ENCODE peak calls at places on chromosomes 11 and 22, in five cellular contexts. X, H, E, D and O are unnamed samples.

GRCh38 chr11:73257342-73258103 is 14.6 kb upstream of the P2RY6 start:
- DNase-seq in H (no peak), D (no peak), X (no peak), E (peak), O (peak)

GRCh38 chr11:11075515-11076171 is 217.8 kb upstream of the ZBED5 start:
- DNase-seq in H (no peak), D (no peak), X (no peak), E (no peak), O (no peak)

GRCh38 chr11:47858169-47858543 is 10.0 kb upstream of the NUP160 start:
- DNase-seq in D (no peak), X (no peak), E (no peak), H (no peak), O (no peak)

GRCh38 chr11:110907629-110908028 is 195.4 kb upstream of the ARHGAP20 start:
- DNase-seq in D (peak), H (no peak), E (peak), X (no peak), O (no peak)

GRCh38 chr11:65662247-65662801 is 392 bp downstream of the RELA start:
- DNase-seq in E (peak), D (peak), H (no peak), X (no peak), O (no peak)

GRCh38 chr22:32826537-32826936 is 25.0 kb downstream of the TIMP3 start:
- DNase-seq in D (no peak), H (no peak), E (no peak), X (no peak), O (no peak)

GRCh38 chr22:32245042-32245441 is 10.1 kb downstream of the SLC5A4 start:
- DNase-seq in E (no peak), X (no peak), H (no peak), D (no peak), O (no peak)

GRCh38 chr22:22745225-22746060 is 101.0 kb downstream of the GGTLC2 start:
- DNase-seq in X (peak), E (peak), D (peak), H (peak), O (peak)

GRCh38 chr11:134207538-134208239 is 16.1 kb downstream of the NCAPD3 start:
- DNase-seq in D (peak), X (peak), H (peak), E (peak), O (peak)

GRCh38 chr22:27260087-27260730 is 541.3 kb downstream of the MN1 start:
- DNase-seq in D (no peak), H (no peak), X (no peak), E (no peak), O (no peak)

GRCh38 chr11:9858822-9859221 is 194.9 kb downstream of the SWAP70 start:
- DNase-seq in D (no peak), X (no peak), H (no peak), E (peak), O (no peak)

GRCh38 chr22:39567135-39567946 is 3.2 kb upstream of the CACNA1I start:
- DNase-seq in X (peak), H (peak), E (no peak), D (no peak), O (no peak)

DNA sequence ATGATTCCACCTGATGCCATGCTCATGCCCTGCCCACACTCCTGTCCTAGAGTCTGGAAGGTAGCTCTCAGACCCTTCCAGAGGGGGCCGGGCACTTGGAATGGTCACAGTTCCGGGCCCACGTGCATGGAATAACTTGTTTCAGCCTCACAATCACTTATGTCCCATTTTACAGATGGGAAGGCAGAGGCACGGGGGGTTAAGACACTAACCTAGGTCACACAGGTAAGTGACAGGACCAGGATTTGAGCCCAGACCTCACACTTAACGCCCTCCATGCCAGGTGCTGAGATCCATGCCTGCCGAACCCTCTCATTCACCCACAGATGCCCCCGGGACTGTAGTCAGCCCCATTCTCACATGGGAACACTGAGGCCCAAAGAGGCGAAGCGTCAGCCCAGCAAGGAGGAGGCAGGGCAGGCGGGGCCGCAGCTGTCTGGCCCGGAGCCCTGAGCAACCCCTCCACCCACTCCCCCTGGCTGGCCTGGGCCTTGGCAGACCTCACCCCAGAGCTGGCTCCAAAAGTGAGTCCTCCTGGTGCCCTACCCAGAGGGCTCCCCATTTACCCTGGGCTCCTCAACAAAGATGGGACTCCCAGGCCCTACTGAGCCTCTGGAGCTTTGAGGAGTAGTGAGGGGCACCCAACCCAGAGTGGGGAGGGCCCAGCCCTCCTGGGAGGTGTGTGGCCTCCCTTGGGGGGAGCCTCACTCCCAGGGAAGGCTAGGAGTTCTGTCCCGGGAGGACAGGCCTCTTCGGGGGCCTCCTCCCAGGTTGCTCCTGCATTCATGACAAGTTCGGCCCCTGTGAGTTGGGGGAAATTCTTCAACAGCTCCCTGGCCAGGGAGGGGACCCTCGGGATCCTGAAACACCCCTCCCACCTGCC is 2.4 kb upstream of the ALDH3B1 start:
- DNase-seq in X (no peak), H (no peak), D (no peak), E (no peak), O (no peak)
- H3K27ac ChIP-seq in X (no peak), H (no peak), D (no peak), E (peak), O (no peak)

GRCh38 chr11:44016129-44016528 is 31.7 kb upstream of the ACCSL start:
- DNase-seq in X (no peak), H (no peak), E (peak), D (no peak), O (no peak)
- H3K27ac ChIP-seq in X (no peak), H (no peak), E (peak), D (no peak), O (no peak)

GRCh38 chr11:86571273-86571948 is 101.0 kb downstream of the ME3 start:
- DNase-seq in D (peak), X (no peak), E (no peak), H (no peak), O (no peak)

GRCh38 chr11:86569109-86569508 is 103.3 kb downstream of the ME3 start:
- DNase-seq in E (no peak), X (no peak), D (no peak), H (no peak), O (no peak)

GRCh38 chr11:86574493-86575207 is 97.8 kb downstream of the ME3 start:
- DNase-seq in E (no peak), X (no peak), H (no peak), D (no peak), O (no peak)

GRCh38 chr11:86570020-86570419 is 102.4 kb downstream of the ME3 start:
- DNase-seq in H (no peak), D (no peak), E (no peak), X (no peak), O (no peak)

GRCh38 chr11:86570457-86570856 is 102.0 kb downstream of the ME3 start:
- DNase-seq in X (no peak), D (no peak), H (no peak), E (no peak), O (no peak)
- H3K27ac ChIP-seq in X (no peak), D (peak), H (no peak), E (no peak), O (no peak)

DNA sequence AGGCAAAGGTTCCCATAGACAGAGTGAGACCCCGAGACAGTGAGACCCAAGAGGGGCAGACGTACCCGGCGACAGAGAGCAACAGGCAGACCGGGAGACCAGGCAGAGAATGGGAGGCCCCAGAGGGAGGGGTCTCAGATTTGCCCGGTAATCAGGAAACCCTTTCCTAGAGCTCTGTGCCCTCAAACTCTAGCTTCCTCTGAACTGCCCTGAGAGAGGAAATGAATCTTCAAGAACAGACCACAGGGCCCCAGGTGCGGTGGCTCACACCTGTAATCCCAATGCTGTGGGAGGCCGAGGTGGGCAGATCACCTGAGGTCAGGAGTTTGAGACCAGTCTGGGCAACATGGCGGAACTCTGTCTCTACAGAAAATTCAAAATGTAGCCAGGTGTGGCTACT is 47.7 kb downstream of the RPUSD4 start:
- DNase-seq in H (no peak), X (no peak), E (no peak), D (no peak), O (no peak)
- H3K27ac ChIP-seq in H (no peak), X (no peak), E (no peak), D (no peak), O (no peak)

GRCh38 chr11:95375451-95375850 is 144.4 kb upstream of the SESN3 start:
- DNase-seq in D (no peak), X (no peak), H (no peak), E (no peak), O (no peak)

GRCh38 chr11:95373241-95373640 is 142.2 kb upstream of the SESN3 start:
- DNase-seq in H (no peak), E (no peak), X (no peak), D (no peak), O (no peak)

GRCh38 chr11:95378106-95378505 is 147.1 kb upstream of the SESN3 start:
- DNase-seq in D (no peak), X (no peak), H (no peak), E (no peak), O (no peak)

GRCh38 chr11:95378789-95379188 is 147.8 kb upstream of the SESN3 start:
- DNase-seq in E (no peak), X (no peak), H (no peak), D (no peak), O (no peak)

GRCh38 chr11:95375881-95376280 is 144.9 kb upstream of the SESN3 start:
- DNase-seq in D (no peak), E (no peak), H (no peak), X (no peak), O (no peak)
- H3K27ac ChIP-seq in D (no peak), E (no peak), H (no peak), X (no peak), O (no peak)